ENCODE peak calls at places on chromosomes 11 and 22, in four cellular contexts. K is OCI-LY7, U is colonic mucosa, I is neural progenitor cell. N is an unnamed sample.

GRCh38 chr11:74434528-74434927 is 32.8 kb downstream of the KCNE3 start:
- DNase-seq in K (no peak), U (no peak), I (no peak), N (no peak)

GRCh38 chr22:36765131-36765942 is 10.6 kb downstream of the IFT27 start:
- DNase-seq in K (no peak), U (no peak), I (no peak), N (no peak)

GRCh38 chr22:36065462-36065774 is 36.8 kb upstream of the RBFOX2 start:
- DNase-seq in I (no peak), K (no peak), U (no peak), N (no peak)

GRCh38 chr22:41445171-41446056 is 1.2 kb downstream of the TOB2 start:
- DNase-seq in U (peak; percentile 45), I (peak; percentile 92), K (peak; percentile 60), N (no peak)

GRCh38 chr11:44877908-44878459 is 72.7 kb downstream of the TP53I11 start:
- DNase-seq in U (no peak), K (no peak), I (peak; percentile 88), N (no peak)

GRCh38 chr11:110349109-110349996 is 52.9 kb upstream of the RDX start:
- DNase-seq in I (peak; percentile 29), K (no peak), U (no peak), N (no peak)

GRCh38 chr11:12287009-12287373 is 90.4 kb upstream of the PARVA start:
- DNase-seq in I (no peak), U (peak; percentile 38), K (no peak), N (no peak)

GRCh38 chr11:90650124-90650523 is 427.3 kb upstream of the CHORDC1 start:
- DNase-seq in K (no peak), U (no peak), I (no peak), N (no peak)

GRCh38 chr11:44126304-44126703 is 30.8 kb downstream of the EXT2 start:
- DNase-seq in U (no peak), K (no peak), I (no peak), N (no peak)

GRCh38 chr11:109963101-109963500 is 130.1 kb upstream of the ZC3H12C start:
- DNase-seq in I (peak; percentile 9), U (no peak), K (no peak), N (no peak)

GRCh38 chr11:119448380-119448779 is 25.4 kb upstream of the THY1 start:
- DNase-seq in K (no peak), U (no peak), I (no peak), N (no peak)

GRCh38 chr11:42175203-42175602 is 715.8 kb upstream of the LRRC4C start:
- DNase-seq in K (no peak), U (no peak), I (no peak), N (no peak)

GRCh38 chr11:73810637-73811036 is 23.0 kb downstream of the MRPL48 start:
- DNase-seq in U (no peak), I (no peak), K (no peak), N (no peak)

GRCh38 chr11:117825538-117826359 is 1.2 kb upstream of the FXYD2 start:
- DNase-seq in K (no peak), I (no peak), U (no peak), N (no peak)

GRCh38 chr22:19873960-19874306 is 19.3 kb upstream of the GNB1L start:
- DNase-seq in K (no peak), U (peak; percentile 18), I (no peak), N (no peak)

GRCh38 chr11:114077482-114078305 is 18.2 kb downstream of the ZBTB16 start:
- DNase-seq in K (peak; percentile 22), U (no peak), I (no peak), N (no peak)

GRCh38 chr22:43066134-43066533 is 23.1 kb downstream of the TTLL1 start:
- DNase-seq in K (no peak), U (no peak), I (no peak), N (no peak)

GRCh38 chr11:95338430-95338991 is 107.5 kb upstream of the SESN3 start:
- DNase-seq in K (no peak), U (peak; percentile 50), I (no peak), N (no peak)

GRCh38 chr22:44347098-44347497 is 34.3 kb upstream of the SHISAL1 start:
- DNase-seq in U (no peak), I (no peak), K (no peak), N (no peak)

GRCh38 chr11:121808096-121808495 is 307.9 kb downstream of the BLID start:
- DNase-seq in K (no peak), U (no peak), I (no peak), N (no peak)

GRCh38 chr22:37643225-37643847 is 3.9 kb downstream of the SH3BP1 start:
- DNase-seq in I (peak; percentile 86), K (peak; percentile 79), U (peak; percentile 93), N (no peak)

GRCh38 chr11:94504689-94505293 is 7.5 kb upstream of the C11orf97 start:
- DNase-seq in I (peak; percentile 56), U (no peak), K (peak; percentile 64), N (no peak)

GRCh38 chr11:11979487-11980117 is 28.8 kb downstream of the DKK3 start:
- DNase-seq in I (no peak), U (no peak), K (no peak), N (peak; percentile 94)

DNA sequence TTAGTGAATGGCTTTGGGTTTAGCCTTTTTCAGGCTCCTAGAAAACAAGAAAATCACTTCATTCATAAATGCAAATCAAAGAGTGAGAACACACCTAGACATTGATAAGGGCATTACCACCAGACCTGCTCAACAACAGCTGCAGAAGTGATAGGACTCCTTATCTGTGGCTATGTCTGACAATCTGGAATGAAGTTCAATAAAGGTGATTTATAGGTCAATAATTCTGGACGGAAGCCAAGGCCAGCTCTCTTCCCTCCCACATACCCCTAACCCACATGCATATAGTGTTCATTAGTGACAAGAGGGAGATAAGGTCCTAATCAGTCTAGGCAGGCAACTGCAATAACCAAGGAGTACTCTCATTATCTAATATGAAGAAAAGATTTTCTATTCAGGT is 111.3 kb downstream of the ETS1 start:
- DNase-seq in K (no peak), I (no peak), U (no peak), N (no peak)
- H3K36me3 ChIP-seq in K (peaks cover 93% of the 10 kb centered on the region), I (no peaks in the 10 kb centered on the region), U (peaks cover 8% of the 10 kb centered on the region), N (no peaks in the 10 kb centered on the region)

DNA sequence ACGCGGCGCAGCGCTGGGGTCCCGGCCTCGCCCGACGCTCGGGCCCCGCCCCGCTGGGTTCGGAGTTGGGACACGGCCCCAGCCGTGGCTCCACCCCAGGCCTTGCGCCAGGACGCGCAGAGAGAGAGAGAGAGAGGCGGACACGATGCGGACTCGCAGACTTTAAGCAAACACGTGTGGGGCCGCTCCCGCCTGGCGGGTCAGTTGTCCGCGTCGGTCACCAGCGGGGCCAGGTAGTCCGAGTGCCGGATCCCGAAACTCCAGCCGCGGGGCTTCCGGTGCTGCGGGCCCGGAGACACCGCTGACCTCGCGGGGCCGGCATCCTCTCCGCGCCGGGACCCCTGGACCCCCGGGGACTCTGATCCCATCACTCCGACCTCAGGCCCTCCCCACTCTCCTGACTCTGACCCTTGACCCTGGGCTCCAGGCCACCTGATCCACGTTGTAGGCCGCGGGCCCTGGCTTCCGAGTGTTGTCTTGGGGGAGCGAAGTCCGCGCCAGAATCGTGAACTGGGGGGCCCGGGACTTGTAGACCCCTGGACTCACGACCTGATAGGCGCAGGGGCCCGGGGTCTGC is 556 bp upstream of the TYMP start:
- DNase-seq in I (peak; percentile 52), K (peak; percentile 78), U (peak; percentile 89), N (no peak)
- H3K4me3 ChIP-seq in I (peak overlapping the region; percentile 66), K (peak overlapping the region; percentile 71), U (peak overlapping the region; percentile 55), N (peak overlapping the region; percentile 58)

GRCh38 chr11:33733978-33734377 is 2.2 kb downstream of the CD59 start:
- DNase-seq in K (no peak), I (no peak), U (no peak), N (no peak)
- H3K27ac ChIP-seq in K (no peak overlapping the region), I (no peak overlapping the region), U (peak overlapping the region; percentile 93), N (peak overlapping the region; percentile 97)

GRCh38 chr11:72231396-72232259 is 7.1 kb downstream of the INPPL1 start:
- DNase-seq in K (no peak), I (no peak), U (no peak), N (peak; percentile 58)

GRCh38 chr11:72232260-72233055 is 7.9 kb downstream of the INPPL1 start:
- DNase-seq in I (no peak), K (no peak), U (no peak), N (peak; percentile 78)

GRCh38 chr11:72229336-72229924 is 4.9 kb downstream of the INPPL1 start:
- DNase-seq in K (no peak), U (no peak), I (no peak), N (peak; percentile 67)

GRCh38 chr11:72229925-72230763 is 5.6 kb downstream of the INPPL1 start:
- DNase-seq in U (no peak), K (no peak), I (no peak), N (peak; percentile 87)

GRCh38 chr11:72230764-72231365 is 6.3 kb downstream of the INPPL1 start:
- DNase-seq in K (no peak), U (no peak), I (no peak), N (peak; percentile 67)
- H3K36me3 ChIP-seq in K (peaks cover 92% of the 10 kb centered on the region), U (peaks cover 43% of the 10 kb centered on the region), I (no peaks in the 10 kb centered on the region), N (peaks cover 68% of the 10 kb centered on the region)

GRCh38 chr11:104876324-104876723 is 21.9 kb downstream of the CASP12 start:
- DNase-seq in K (no peak), U (no peak), I (no peak), N (no peak)
- H3K4me3 ChIP-seq in K (no peak overlapping the region), U (no peak overlapping the region), I (no peak overlapping the region), N (no peak overlapping the region)

DNA sequence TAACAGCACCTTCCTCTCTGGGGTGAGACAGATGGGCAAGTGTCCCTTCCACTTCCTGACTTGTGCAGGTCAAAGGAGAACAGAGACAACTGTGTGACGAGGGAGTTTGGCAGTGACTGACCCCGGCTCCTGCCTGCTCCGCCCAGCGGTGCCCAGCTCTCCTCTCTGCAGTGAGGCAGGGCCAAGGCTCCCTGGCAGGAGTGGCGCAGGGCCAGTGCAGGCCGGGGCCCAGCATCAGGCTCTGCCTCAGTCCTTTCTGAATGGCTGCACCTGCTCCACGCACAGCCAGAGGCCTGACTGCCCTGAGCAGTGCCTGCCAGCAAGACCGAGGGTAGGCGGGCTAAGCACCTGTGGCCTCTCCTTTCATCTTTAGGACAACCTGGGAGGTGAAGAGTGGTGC is 54.2 kb downstream of the WT1 start:
- DNase-seq in K (no peak), U (no peak), I (no peak), N (no peak)
- H3K27ac ChIP-seq in K (no peak overlapping the region), U (no peak overlapping the region), I (no peak overlapping the region), N (no peak overlapping the region)

N was measured in vagina.